ENCODE peak calls at places on chromosome 3, in seven cellular contexts. T is astrocyte, G is left ventricle myocardium inferior, O is tibial artery, Q is colonic mucosa, S is aorta, Y is mesenchymal stem cell. B is an unnamed sample.

GRCh38 chr3:133273346-133273745 is 126.5 kb upstream of the BFSP2 start:
- DNase-seq in T (no peak), G (no peak), O (no peak), Q (no peak), S (no peak), Y (no peak), B (no peak)

GRCh38 chr3:187150599-187150998 is 11.3 kb upstream of the RPL39L start:
- DNase-seq in T (no peak), G (no peak), O (peak; percentile 30), Q (peak; percentile 34), S (no peak), Y (no peak), B (no peak)

GRCh38 chr3:156577731-156578130 is 22.8 kb upstream of the SSR3 start:
- DNase-seq in T (no peak), G (no peak), O (no peak), Q (no peak), S (no peak), Y (no peak), B (no peak)

GRCh38 chr3:194840661-194841514 is 155.2 kb downstream of the FAM43A start:
- DNase-seq in T (peak; percentile 66), G (no peak), O (peak; percentile 25), Q (no peak), S (no peak), Y (peak; percentile 65), B (no peak)

GRCh38 chr3:170690133-170690981 is 104.5 kb upstream of the SLC7A14 start:
- DNase-seq in T (no peak), G (peak; percentile 60), O (peak; percentile 42), Q (peak; percentile 72), S (peak; percentile 48), Y (peak; percentile 61), B (peak; percentile 89)

GRCh38 chr3:38617137-38617536 is 32.4 kb downstream of the SCN5A start:
- DNase-seq in T (no peak), G (no peak), O (no peak), Q (no peak), S (no peak), Y (no peak), B (no peak)

GRCh38 chr3:108305484-108306172 is 9.3 kb downstream of the HHLA2 start:
- DNase-seq in T (no peak), G (no peak), O (no peak), Q (peak; percentile 83), S (no peak), Y (no peak), B (peak; percentile 70)

GRCh38 chr3:107892960-107893359 is 197.9 kb downstream of the CD47 start:
- DNase-seq in T (no peak), G (no peak), O (no peak), Q (no peak), S (no peak), Y (no peak), B (no peak)

GRCh38 chr3:25376346-25376745 is 51.7 kb upstream of the RARB start:
- DNase-seq in T (no peak), G (no peak), O (no peak), Q (no peak), S (no peak), Y (no peak), B (no peak)

GRCh38 chr3:192449036-192449435 is 278.3 kb downstream of the FGF12 start:
- DNase-seq in T (no peak), G (no peak), O (no peak), Q (no peak), S (no peak), Y (no peak), B (no peak)

GRCh38 chr3:129579991-129580390 is 26.5 kb downstream of the PLXND1 start:
- DNase-seq in T (no peak), G (no peak), O (no peak), Q (no peak), S (no peak), Y (no peak), B (no peak)
- H3K4me1 ChIP-seq in T (no peaks in the 10 kb centered on the region), G (peaks cover 45% of the 10 kb centered on the region), O (peaks cover 33% of the 10 kb centered on the region), Q (peaks cover 5% of the 10 kb centered on the region), S (no peaks in the 10 kb centered on the region), Y (peaks cover 37% of the 10 kb centered on the region), B (peaks cover 29% of the 10 kb centered on the region)

DNA sequence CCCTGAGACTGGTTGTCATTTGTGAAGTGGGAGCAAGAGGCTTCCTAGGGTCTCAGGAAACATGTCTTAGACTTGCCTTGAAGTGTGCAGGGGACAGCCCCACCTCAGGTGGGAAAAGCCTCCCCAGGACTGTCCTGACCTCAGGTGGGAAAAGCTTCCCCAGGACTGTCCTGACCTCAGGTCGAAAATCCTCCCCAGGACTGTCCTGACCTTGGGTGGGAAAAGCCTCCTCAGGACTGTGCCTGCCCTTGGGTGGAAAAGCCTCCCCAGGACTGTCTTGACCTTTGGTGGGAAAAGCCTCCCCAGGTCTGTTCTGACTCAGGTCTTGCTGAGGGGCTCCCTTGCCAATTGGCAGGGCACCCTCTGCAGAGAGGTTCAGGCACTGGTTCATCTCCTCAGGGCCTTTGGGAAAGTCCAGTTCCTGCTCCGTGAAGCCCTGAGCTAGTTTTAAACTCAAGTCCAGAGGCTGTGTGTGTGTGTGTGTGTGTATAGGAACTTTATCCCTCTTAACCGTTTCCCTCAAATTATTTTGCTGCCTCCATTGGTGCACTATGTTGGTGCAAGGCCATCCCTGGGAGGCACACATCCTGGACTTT is 64.7 kb downstream of the WNT7A start:
- DNase-seq in T (no peak), G (no peak), O (no peak), Q (no peak), S (no peak), Y (no peak), B (no peak)
- H3K9me3 ChIP-seq in T (peaks cover 45% of the 10 kb centered on the region), G (peaks cover 61% of the 10 kb centered on the region), O (peaks cover 45% of the 10 kb centered on the region), Q (peaks cover 11% of the 10 kb centered on the region), S (peaks cover 33% of the 10 kb centered on the region), Y (peaks cover 52% of the 10 kb centered on the region), B (peaks cover 28% of the 10 kb centered on the region)

DNA sequence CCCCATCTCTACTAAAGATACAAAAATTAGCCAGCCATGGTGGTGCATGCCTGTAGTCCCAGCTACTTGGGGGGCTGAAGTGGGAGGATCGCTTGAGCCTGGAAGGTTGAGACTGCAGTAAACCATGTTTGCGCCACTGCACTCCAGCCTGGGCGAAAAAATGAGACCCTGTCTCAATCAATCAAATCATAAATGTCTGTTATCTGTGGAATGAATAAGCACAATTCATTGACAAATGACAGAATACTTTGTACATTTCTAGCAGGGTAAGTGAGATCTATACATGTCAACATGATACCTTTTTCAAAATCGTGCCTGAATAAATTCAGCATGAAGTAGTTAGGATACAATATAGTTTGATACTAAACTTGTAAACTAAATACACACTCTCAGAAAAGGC is 181.2 kb downstream of the FOXP1 start:
- DNase-seq in T (no peak), G (no peak), O (no peak), Q (no peak), S (no peak), Y (no peak), B (no peak)
- H3K4me1 ChIP-seq in T (peaks cover 15% of the 10 kb centered on the region), G (peaks cover 27% of the 10 kb centered on the region), O (peaks cover 19% of the 10 kb centered on the region), Q (peaks cover 4% of the 10 kb centered on the region), S (peaks cover 2% of the 10 kb centered on the region), Y (peaks cover 6% of the 10 kb centered on the region), B (peaks cover 15% of the 10 kb centered on the region)

GRCh38 chr3:128851601-128852000 is 27.8 kb upstream of the ACAD9 start:
- DNase-seq in T (no peak), G (no peak), O (no peak), Q (no peak), S (no peak), Y (no peak), B (no peak)
- H3K9me3 ChIP-seq in T (peaks cover 10% of the 10 kb centered on the region), G (peaks cover 24% of the 10 kb centered on the region), O (peaks cover 8% of the 10 kb centered on the region), Q (no peaks in the 10 kb centered on the region), S (no peaks in the 10 kb centered on the region), Y (peaks cover 2% of the 10 kb centered on the region), B (no peaks in the 10 kb centered on the region)

DNA sequence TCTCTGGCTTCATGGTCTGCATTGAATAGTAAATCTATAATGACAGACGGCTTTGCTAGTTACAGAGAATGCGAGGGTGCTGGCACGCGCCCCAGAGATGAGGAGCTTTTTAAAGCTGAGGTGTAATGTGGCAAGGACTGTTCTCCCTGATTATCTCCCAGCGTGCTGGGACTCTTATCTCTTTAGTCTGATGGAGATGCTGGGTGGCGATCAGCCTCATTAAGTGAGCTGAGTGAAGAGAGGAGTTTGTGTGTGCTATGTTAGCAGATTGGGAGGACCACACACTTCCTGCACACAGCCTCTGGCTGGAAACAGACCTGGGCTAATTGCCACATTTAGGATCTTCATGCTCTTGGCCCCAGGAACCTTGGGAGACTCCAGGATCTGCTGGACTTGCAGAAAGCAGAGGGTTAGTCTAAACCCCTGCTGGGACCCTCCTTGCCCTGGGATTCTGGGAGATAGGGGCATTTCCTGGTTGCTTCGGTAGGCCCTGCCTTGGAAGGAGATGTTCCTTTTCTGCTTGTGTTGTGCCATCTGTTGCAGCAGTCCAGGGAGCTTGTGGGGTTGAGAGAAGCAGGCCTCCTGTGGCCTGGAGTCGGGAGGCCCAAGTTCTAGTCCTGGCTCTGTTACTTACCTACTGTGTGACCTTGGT is 15.0 kb downstream of the PDIA5 start:
- DNase-seq in T (no peak), G (no peak), O (no peak), Q (no peak), S (no peak), Y (peak; percentile 36), B (no peak)
- H3K4me1 ChIP-seq in T (peaks cover 45% of the 10 kb centered on the region), G (peaks cover 78% of the 10 kb centered on the region), O (peaks cover 99% of the 10 kb centered on the region), Q (no peaks in the 10 kb centered on the region), S (no peaks in the 10 kb centered on the region), Y (peaks cover 36% of the 10 kb centered on the region), B (peaks cover 54% of the 10 kb centered on the region)

GRCh38 chr3:128381609-128382008 is 85.1 kb downstream of the DNAJB8 start:
- DNase-seq in T (no peak), G (no peak), O (no peak), Q (peak; percentile 42), S (no peak), Y (no peak), B (no peak)
- H3K9me3 ChIP-seq in T (no peaks in the 10 kb centered on the region), G (no peaks in the 10 kb centered on the region), O (no peaks in the 10 kb centered on the region), Q (no peaks in the 10 kb centered on the region), S (no peaks in the 10 kb centered on the region), Y (no peaks in the 10 kb centered on the region), B (no peaks in the 10 kb centered on the region)

GRCh38 chr3:72444642-72445223 is 403.5 kb downstream of the SHQ1 start:
- DNase-seq in T (peak; percentile 23), G (no peak), O (no peak), Q (no peak), S (no peak), Y (peak; percentile 36), B (no peak)

GRCh38 chr3:72442755-72443154 is 405.5 kb downstream of the SHQ1 start:
- DNase-seq in T (no peak), G (no peak), O (no peak), Q (no peak), S (no peak), Y (no peak), B (no peak)

GRCh38 chr3:72439321-72440183 is 408.7 kb downstream of the SHQ1 start:
- DNase-seq in T (peak; percentile 50), G (no peak), O (no peak), Q (no peak), S (no peak), Y (peak; percentile 50), B (no peak)

GRCh38 chr3:72440491-72440890 is 407.8 kb downstream of the SHQ1 start:
- DNase-seq in T (no peak), G (no peak), O (no peak), Q (no peak), S (no peak), Y (no peak), B (no peak)

GRCh38 chr3:72441284-72441994 is 406.8 kb downstream of the SHQ1 start:
- DNase-seq in T (peak; percentile 26), G (no peak), O (no peak), Q (no peak), S (no peak), Y (no peak), B (no peak)
- H3K4me1 ChIP-seq in T (no peaks in the 10 kb centered on the region), G (peaks cover 77% of the 10 kb centered on the region), O (peaks cover 50% of the 10 kb centered on the region), Q (peaks cover 7% of the 10 kb centered on the region), S (no peaks in the 10 kb centered on the region), Y (peaks cover 2% of the 10 kb centered on the region), B (peaks cover 49% of the 10 kb centered on the region)

DNA sequence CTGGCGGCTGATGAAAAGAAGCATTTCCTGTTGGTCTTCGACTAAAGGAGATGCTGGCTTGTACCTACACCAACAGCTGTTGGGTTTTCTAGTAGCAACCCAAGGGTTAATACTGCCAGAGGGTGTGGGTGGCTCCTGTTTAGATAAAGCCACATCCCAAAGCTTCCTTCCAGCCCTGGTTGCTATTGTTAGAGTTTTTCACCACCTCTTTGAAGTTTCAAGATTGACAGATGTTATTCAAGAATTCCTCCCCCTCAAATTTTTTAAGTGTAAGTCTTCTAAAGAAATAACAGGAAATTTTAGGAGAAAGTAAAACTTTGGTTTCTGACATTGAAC is 60.8 kb downstream of the TGFBR2 start:
- DNase-seq in T (peak; percentile 29), G (no peak), O (no peak), Q (no peak), S (no peak), Y (peak; percentile 25), B (no peak)
- H3K9me3 ChIP-seq in T (no peaks in the 10 kb centered on the region), G (no peaks in the 10 kb centered on the region), O (no peaks in the 10 kb centered on the region), Q (no peaks in the 10 kb centered on the region), S (no peaks in the 10 kb centered on the region), Y (no peaks in the 10 kb centered on the region), B (no peaks in the 10 kb centered on the region)